ENCODE peak calls at places on chromosomes 16 and 17, in four cellular contexts. J, Z, R and Q are unnamed samples.

GRCh38 chr16:84226026-84226425 is 13.8 kb downstream of the KCNG4 start:
- DNase-seq in J (no peak), Z (no peak), R (no peak), Q (no peak)

GRCh38 chr17:17812211-17813054 is 24.4 kb downstream of the SREBF1 start:
- DNase-seq in J (peak), Z (peak), R (peak), Q (no peak)

GRCh38 chr16:23835390-23836077 is at the start of gene PRKCB:
- DNase-seq in J (peak), Z (peak), R (no peak), Q (no peak)

GRCh38 chr16:69322343-69322742 is 8.0 kb downstream of the PDF start:
- DNase-seq in J (no peak), Z (no peak), R (no peak), Q (no peak)

GRCh38 chr17:79463421-79464309 is 147.2 kb downstream of the RBFOX3 start:
- DNase-seq in J (no peak), Z (no peak), R (no peak), Q (no peak)

GRCh38 chr17:37787055-37787720 is 42.3 kb upstream of the HNF1B start:
- DNase-seq in J (no peak), Z (no peak), R (peak), Q (no peak)

GRCh38 chr17:7842950-7843535 is 9.0 kb downstream of the KDM6B start:
- DNase-seq in J (peak), Z (no peak), R (peak), Q (no peak)

GRCh38 chr16:31460582-31461002 is 1.3 kb downstream of the ARMC5 start:
- DNase-seq in J (no peak), Z (no peak), R (peak), Q (no peak)

GRCh38 chr16:76268824-76269223 is 8.4 kb upstream of the CNTNAP4 start:
- DNase-seq in J (no peak), Z (no peak), R (no peak), Q (peak)
- TF ChIP-seq ATF2 in J (no peak), Z (no peak), R (no peak), Q (no peak)

GRCh38 chr17:2837147-2837561 is 40.9 kb downstream of the RAP1GAP2 start:
- DNase-seq in J (no peak), Z (no peak), R (no peak), Q (no peak)
- TF ChIP-seq ATF2 in J (no peak), Z (no peak), R (no peak), Q (no peak)

GRCh38 chr17:44191941-44192496 is 5.2 kb downstream of the TMUB2 start:
- DNase-seq in J (peak), Z (no peak), R (no peak), Q (no peak)
- TF ChIP-seq ATF2 in J (no peak), Z (no peak), R (no peak), Q (no peak)

GRCh38 chr16:711548-712320 is 3.2 kb upstream of the METRN start:
- DNase-seq in J (peak), Z (peak), R (no peak), Q (no peak)
- TF ChIP-seq ATF2 in J (no peak), Z (no peak), R (no peak), Q (no peak)